ENCODE peak calls at places on chromosomes 7 and 10, in five cellular contexts. Z is GM12878, P is IMR-90, Y is K562, A is SK-N-SH. L is an unnamed sample.

GRCh38 chr10:14074062-14074884 is 256.5 kb downstream of the FRMD4A start:
- DNase-seq in Z (no peak), P (peak; percentile 100), Y (no peak), A (peak; percentile 71), L (peak; percentile 27)

GRCh38 chr7:143901360-143901709 is 641 bp downstream of the TCAF1 start:
- DNase-seq in Z (no peak), P (peak; percentile 58), Y (no peak), A (no peak), L (peak; percentile 25)

GRCh38 chr7:54961391-54961790 is 57.4 kb upstream of the EGFR start:
- DNase-seq in Z (no peak), P (no peak), Y (no peak), A (no peak), L (no peak)

GRCh38 chr7:99679032-99679399 is 780 bp downstream of the CYP3A5 start:
- DNase-seq in Z (no peak), P (peak; percentile 22), Y (peak; percentile 51), A (no peak), L (peak; percentile 83)

GRCh38 chr10:102906507-102906906 is 11.6 kb upstream of the CNNM2 start:
- DNase-seq in Z (no peak), P (no peak), Y (no peak), A (no peak), L (no peak)

GRCh38 chr10:68330852-68331454 is 911 bp upstream of the HNRNPH3 start:
- DNase-seq in Z (no peak), P (peak; percentile 23), Y (no peak), A (no peak), L (no peak)

GRCh38 chr10:28291881-28292297 is 11.0 kb downstream of the MPP7 start:
- DNase-seq in Z (no peak), P (peak; percentile 93), Y (no peak), A (no peak), L (no peak)

GRCh38 chr7:142104550-142105527 is 6.7 kb upstream of the MGAM2 start:
- DNase-seq in Z (no peak), P (no peak), Y (no peak), A (no peak), L (peak; percentile 90)

GRCh38 chr7:143003393-143004051 is 23.4 kb downstream of the OR9A2 start:
- DNase-seq in Z (peak; percentile 9), P (peak; percentile 44), Y (peak; percentile 80), A (peak; percentile 58), L (peak; percentile 1)

GRCh38 chr7:132760873-132761272 is 184.6 kb upstream of the PLXNA4 start:
- DNase-seq in Z (no peak), P (no peak), Y (no peak), A (no peak), L (no peak)

GRCh38 chr10:33681580-33681979 is 347.1 kb upstream of the NRP1 start:
- DNase-seq in Z (no peak), P (no peak), Y (no peak), A (no peak), L (no peak)

GRCh38 chr10:124367414-124367813 is 51.3 kb downstream of the OAT start:
- DNase-seq in Z (no peak), P (no peak), Y (no peak), A (no peak), L (no peak)

GRCh38 chr10:124035928-124036558 is 57.4 kb downstream of the CHST15 start:
- DNase-seq in Z (peak; percentile 82), P (no peak), Y (peak; percentile 17), A (no peak), L (peak; percentile 96)

GRCh38 chr10:74011016-74011415 is 13.1 kb downstream of the VCL start:
- DNase-seq in Z (no peak), P (no peak), Y (no peak), A (no peak), L (no peak)

GRCh38 chr7:77289387-77289786 is 89.8 kb upstream of the FGL2 start:
- DNase-seq in Z (no peak), P (no peak), Y (no peak), A (no peak), L (no peak)

GRCh38 chr7:150417863-150418262 is 32.6 kb upstream of the GIMAP8 start:
- DNase-seq in Z (no peak), P (no peak), Y (peak; percentile 38), A (peak; percentile 32), L (no peak)

GRCh38 chr7:102104245-102104644 is 182.4 kb upstream of the SH2B2 start:
- DNase-seq in Z (no peak), P (no peak), Y (peak; percentile 4), A (no peak), L (no peak)

GRCh38 chr10:43237631-43238446 is 29.0 kb downstream of the RASGEF1A start:
- DNase-seq in Z (no peak), P (no peak), Y (no peak), A (no peak), L (no peak)

GRCh38 chr7:106693659-106694353 is 32.8 kb upstream of the CCDC71L start:
- DNase-seq in Z (no peak), P (peak; percentile 41), Y (no peak), A (no peak), L (no peak)

GRCh38 chr10:6665847-6666246 is 85.8 kb upstream of the PRKCQ start:
- DNase-seq in Z (no peak), P (no peak), Y (no peak), A (peak; percentile 42), L (no peak)

GRCh38 chr7:55148992-55149391 is 130.2 kb downstream of the EGFR start:
- DNase-seq in Z (no peak), P (peak; percentile 32), Y (no peak), A (no peak), L (no peak)

GRCh38 chr7:40758590-40758989 is 623.8 kb downstream of the SUGCT start:
- DNase-seq in Z (no peak), P (no peak), Y (no peak), A (no peak), L (no peak)

GRCh38 chr10:97138777-97139317 is 46.9 kb downstream of the SLIT1 start:
- DNase-seq in Z (no peak), P (no peak), Y (no peak), A (no peak), L (no peak)

GRCh38 chr10:63866747-63867140 is 345.5 kb downstream of the REEP3 start:
- DNase-seq in Z (no peak), P (no peak), Y (peak; percentile 49), A (peak; percentile 37), L (peak; percentile 3)

GRCh38 chr10:44939691-44940401 is 19.8 kb upstream of the RASSF4 start:
- DNase-seq in Z (no peak), P (peak; percentile 26), Y (no peak), A (no peak), L (peak; percentile 93)

GRCh38 chr10:96673318-96674099 is 46.8 kb downstream of the PIK3AP1 start:
- DNase-seq in Z (peak; percentile 67), P (peak; percentile 63), Y (no peak), A (no peak), L (peak; percentile 80)

GRCh38 chr7:5872326-5872725 is 8.3 kb upstream of the OCM start:
- DNase-seq in Z (no peak), P (peak; percentile 55), Y (no peak), A (no peak), L (no peak)

GRCh38 chr7:146004805-146005204 is 111.8 kb upstream of the CNTNAP2 start:
- DNase-seq in Z (no peak), P (no peak), Y (no peak), A (no peak), L (no peak)

GRCh38 chr7:100684534-100685042 is 9.5 kb downstream of the GIGYF1 start:
- DNase-seq in Z (no peak), P (no peak), Y (no peak), A (no peak), L (no peak)

DNA sequence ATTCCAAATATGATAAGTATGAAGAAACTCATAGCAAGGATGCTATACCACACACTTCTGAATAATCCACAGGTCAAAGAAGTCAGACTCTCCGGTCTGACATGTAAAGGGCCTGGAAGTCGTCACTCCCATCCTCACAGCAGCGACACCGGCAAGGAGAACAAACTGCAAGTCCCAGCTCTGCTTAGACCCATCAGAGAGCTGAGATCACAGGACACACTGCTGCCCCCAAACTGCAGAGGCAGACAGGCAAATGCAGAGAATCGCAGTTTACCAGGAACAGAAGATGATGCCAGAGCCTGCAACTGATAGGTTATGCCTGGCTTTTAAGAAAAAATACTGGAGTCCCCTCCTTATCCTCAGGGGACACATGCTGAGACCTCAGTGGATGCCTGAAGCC is 62.1 kb downstream of the AMZ1 start:
- DNase-seq in Z (no peak), P (peak; percentile 16), Y (no peak), A (no peak), L (no peak)
- TF ChIP-seq MXI1 in Z (no peak), P (no peak), Y (no peak), A (no peak), L (no peak)

GRCh38 chr7:22280031-22280430 is 76.9 kb downstream of the RAPGEF5 start:
- DNase-seq in Z (no peak), P (no peak), Y (no peak), A (no peak), L (no peak)

GRCh38 chr7:22277375-22277774 is 79.6 kb downstream of the RAPGEF5 start:
- DNase-seq in Z (no peak), P (no peak), Y (no peak), A (no peak), L (no peak)

GRCh38 chr7:22278660-22279059 is 78.3 kb downstream of the RAPGEF5 start:
- DNase-seq in Z (no peak), P (no peak), Y (no peak), A (no peak), L (no peak)

GRCh38 chr7:22271311-22271710 is 85.6 kb downstream of the RAPGEF5 start:
- DNase-seq in Z (no peak), P (no peak), Y (no peak), A (no peak), L (no peak)

GRCh38 chr7:22275574-22276150 is 81.3 kb downstream of the RAPGEF5 start:
- DNase-seq in Z (no peak), P (no peak), Y (no peak), A (no peak), L (no peak)
- H3K4me3 ChIP-seq in Z (no peak overlapping the region), P (no peak overlapping the region), Y (no peak overlapping the region), A (no peak overlapping the region), L (no peak overlapping the region)

GRCh38 chr7:21365866-21366624 is 61.8 kb upstream of the SP4 start:
- DNase-seq in Z (no peak), P (peak; percentile 30), Y (no peak), A (no peak), L (peak; percentile 77)
- TF ChIP-seq MXI1 in Z (no peak), P (no peak), Y (no peak), A (no peak), L (no peak)

DNA sequence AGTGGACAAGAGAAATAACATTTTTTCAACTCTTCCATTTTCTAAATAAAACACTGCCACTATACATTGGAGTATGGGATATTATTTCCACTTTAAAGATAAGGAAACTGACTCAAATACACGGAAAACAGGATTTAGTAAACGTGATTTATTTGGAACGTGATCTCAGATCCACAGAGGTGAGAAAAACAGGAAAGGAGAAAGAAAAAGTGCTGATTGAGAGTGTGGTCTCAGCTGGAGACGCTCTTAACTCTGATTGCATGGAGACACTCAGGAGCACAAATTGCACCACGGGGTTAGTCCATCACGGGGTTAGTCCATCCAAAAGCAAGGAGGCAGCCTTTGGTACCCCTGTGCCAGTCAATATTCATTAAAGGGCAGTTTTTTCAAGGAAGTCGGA is 142.5 kb downstream of the GNAT3 start:
- DNase-seq in Z (no peak), P (no peak), Y (no peak), A (no peak), L (no peak)
- H3K4me3 ChIP-seq in Z (no peak overlapping the region), P (no peak overlapping the region), Y (no peak overlapping the region), A (no peak overlapping the region), L (no peak overlapping the region)

GRCh38 chr7:2241580-2242540 is at the start of the genes MRM2 and NUDT1:
- DNase-seq in Z (no peak), P (peak; percentile 62), Y (peak; percentile 90), A (peak; percentile 98), L (peak; percentile 74)
- TF ChIP-seq MXI1 in Z (peak; percentile 92), P (peak; percentile 94), Y (peak; percentile 55), A (peak; percentile 99), L (peak; percentile 97)

GRCh38 chr10:34816067-34817002 is 1.2 kb upstream of the PARD3 start:
- DNase-seq in Z (no peak), P (peak; percentile 30), Y (no peak), A (peak; percentile 49), L (no peak)
- H3K4me3 ChIP-seq in Z (no peak overlapping the region), P (peak overlapping the region; percentile 98), Y (no peak overlapping the region), A (peak overlapping the region; percentile 71), L (peak overlapping the region; percentile 74)